ENCODE peak calls at places on chromosome 1, in four cellular contexts. M is left cardiac atrium, I is NCI-H748 treated with DMSO at 0.1 percent for 48 hours, T is heart left ventricle. N is an unnamed sample.

GRCh38 chr1:202998836-202999750 is 8.1 kb upstream of the TMEM183A start:
- DNase-seq in M (peak), I (peak), T (peak), N (peak)

GRCh38 chr1:183622013-183622412 is 13.6 kb downstream of the ARPC5 start:
- DNase-seq in M (no peak), T (no peak), I (no peak), N (no peak)

GRCh38 chr1:112818990-112819689 is 104.0 kb upstream of the PPM1J start:
- DNase-seq in I (no peak), T (peak), M (peak), N (peak)

GRCh38 chr1:29105822-29106221 is 17.9 kb downstream of the TMEM200B start:
- DNase-seq in M (no peak), T (no peak), I (no peak), N (peak)

GRCh38 chr1:18581420-18581880 is 49.2 kb upstream of the PAX7 start:
- DNase-seq in T (no peak), I (no peak), M (no peak), N (peak)

GRCh38 chr1:30273456-30273855 is 449.9 kb downstream of the MATN1 start:
- DNase-seq in I (no peak), M (no peak), T (no peak), N (no peak)

GRCh38 chr1:159959451-159959850 is 5.4 kb upstream of the SLAMF9 start:
- DNase-seq in M (no peak), T (no peak), I (no peak), N (no peak)

GRCh38 chr1:59763418-59763817 is 51.3 kb upstream of the HOOK1 start:
- DNase-seq in T (no peak), M (no peak), I (no peak), N (no peak)

GRCh38 chr1:10510520-10511493 is 36.1 kb downstream of the PEX14 start:
- DNase-seq in T (no peak), I (no peak), M (no peak), N (peak)

GRCh38 chr1:232813757-232814156 is 8.5 kb downstream of the MAP10 start:
- DNase-seq in M (no peak), I (no peak), T (no peak), N (no peak)

GRCh38 chr1:156390409-156391144 is 21.6 kb downstream of the RHBG start:
- DNase-seq in T (no peak), M (no peak), I (no peak), N (no peak)

GRCh38 chr1:179926494-179927205 is 28.0 kb upstream of the CEP350 start:
- DNase-seq in M (no peak), T (no peak), I (no peak), N (peak)

GRCh38 chr1:75083223-75083622 is 51.0 kb upstream of the LHX8 start:
- DNase-seq in I (no peak), M (no peak), T (no peak), N (no peak)

GRCh38 chr1:92994105-92994712 is 32.9 kb upstream of the DIPK1A start:
- DNase-seq in I (peak), T (peak), M (peak), N (peak)